ENCODE peak calls at places on chromosomes 6 and 20, in eight cellular contexts. G is iPS-NIHi11, Q is heart right ventricle, H is T-helper 2 cell, D is IMR-90, V is heart left ventricle, F is frontal cortex, J is NCI-H2029. W is an unnamed sample.

GRCh38 chr6:26032387-26033131 is 54.7 kb upstream of the HFE start:
- DNase-seq in Q (no peak), D (peak; percentile 38), V (no peak), G (no peak), F (no peak), J (peak; percentile 62), H (no peak), W (no peak)

GRCh38 chr20:33677991-33678431 is 3.8 kb upstream of the NECAB3 start:
- DNase-seq in F (no peak), Q (no peak), V (no peak), J (no peak), H (no peak), G (no peak), D (no peak), W (no peak)

GRCh38 chr6:127878115-127878514 is 22.7 kb downstream of the THEMIS start:
- DNase-seq in F (no peak), H (no peak), J (no peak), G (no peak), Q (no peak), V (no peak), D (no peak), W (no peak)

GRCh38 chr20:13317439-13317838 is 96.4 kb downstream of the ISM1 start:
- DNase-seq in D (no peak), J (no peak), V (no peak), F (no peak), G (no peak), Q (no peak), H (no peak), W (no peak)

GRCh38 chr6:117555882-117556498 is 46.3 kb downstream of the GOPC start:
- DNase-seq in H (peak; percentile 35), F (no peak), V (no peak), G (peak; percentile 25), Q (peak; percentile 41), J (peak; percentile 52), D (peak; percentile 31), W (no peak)

GRCh38 chr20:14599613-14600012 is 262.2 kb upstream of the FLRT3 start:
- DNase-seq in Q (no peak), H (no peak), V (no peak), D (no peak), G (no peak), F (no peak), J (no peak), W (no peak)

GRCh38 chr6:45959534-45960195 is 56.0 kb downstream of the CLIC5 start:
- DNase-seq in F (no peak), G (no peak), Q (no peak), H (no peak), V (no peak), D (no peak), J (peak; percentile 72), W (no peak)

GRCh38 chr20:14986656-14987055 is 649.2 kb upstream of the FLRT3 start:
- DNase-seq in F (no peak), J (no peak), H (no peak), D (no peak), V (no peak), G (no peak), Q (no peak), W (no peak)

GRCh38 chr6:166036321-166037105 is 131.1 kb downstream of the TBXT start:
- DNase-seq in Q (no peak), G (no peak), H (no peak), J (no peak), V (no peak), F (no peak), D (peak; percentile 70), W (no peak)

GRCh38 chr6:162099685-162100084 is 627.9 kb downstream of the PRKN start:
- DNase-seq in G (no peak), V (no peak), H (no peak), F (no peak), J (no peak), Q (no peak), D (peak; percentile 36), W (no peak)

GRCh38 chr20:1953616-1954015 is 40.2 kb downstream of the PDYN start:
- DNase-seq in V (no peak), H (no peak), Q (no peak), D (no peak), F (no peak), J (no peak), G (no peak), W (no peak)

GRCh38 chr20:8143474-8143873 is 11.4 kb downstream of the PLCB1 start:
- DNase-seq in Q (no peak), V (no peak), H (no peak), F (no peak), J (no peak), D (no peak), G (no peak), W (no peak)

W was measured in hypothalamus.